ENCODE peak calls at places on chromosome 21, in four cellular contexts. One of them, this sample, is unnamed.

GRCh38 chr21:27320868-27321267 is 354.0 kb upstream of the ADAMTS5 start:
- DNase-seq in Caki2: no peak
- DNase-seq in GDM1: no peak
- DNase-seq in iris pigment epithelial cell: no peak
- DNase-seq in this sample: peak; percentile 9

GRCh38 chr21:42258150-42258884 is 39.4 kb downstream of the ABCG1 start:
- DNase-seq in iris pigment epithelial cell: peak; percentile 47
- DNase-seq in GDM1: peak; percentile 63
- DNase-seq in Caki2: peak; percentile 34
- DNase-seq in this sample: peak; percentile 19

GRCh38 chr21:44065428-44065827 is 41.8 kb upstream of the PWP2 start:
- DNase-seq in Caki2: no peak
- DNase-seq in GDM1: peak; percentile 35
- DNase-seq in iris pigment epithelial cell: peak; percentile 85
- DNase-seq in this sample: no peak

GRCh38 chr21:15441999-15442398 is 287.8 kb upstream of the USP25 start:
- DNase-seq in Caki2: no peak
- DNase-seq in GDM1: no peak
- DNase-seq in iris pigment epithelial cell: no peak
- DNase-seq in this sample: no peak

GRCh38 chr21:42466700-42467612 is 29.1 kb downstream of the RSPH1 start:
- DNase-seq in GDM1: peak; percentile 23
- DNase-seq in iris pigment epithelial cell: peak; percentile 16
- DNase-seq in Caki2: peak; percentile 84
- DNase-seq in this sample: no peak

GRCh38 chr21:42681296-42682206 is 28.1 kb downstream of the PDE9A start:
- DNase-seq in Caki2: no peak
- DNase-seq in iris pigment epithelial cell: no peak
- DNase-seq in GDM1: no peak
- DNase-seq in this sample: no peak

GRCh38 chr21:21897275-21897883 is 899.2 kb downstream of the NCAM2 start:
- DNase-seq in Caki2: no peak
- DNase-seq in iris pigment epithelial cell: peak; percentile 6
- DNase-seq in GDM1: no peak
- DNase-seq in this sample: no peak

GRCh38 chr21:29193907-29194306 is 63.5 kb downstream of the MAP3K7CL start:
- DNase-seq in GDM1: no peak
- DNase-seq in Caki2: no peak
- DNase-seq in iris pigment epithelial cell: peak; percentile 62
- DNase-seq in this sample: no peak

GRCh38 chr21:17921579-17922530 is 102.7 kb upstream of the C21orf91 start:
- DNase-seq in iris pigment epithelial cell: peak; percentile 62
- DNase-seq in GDM1: no peak
- DNase-seq in Caki2: no peak
- DNase-seq in this sample: peak; percentile 38

GRCh38 chr21:46213620-46214286 is 14.8 kb downstream of the LSS start:
- DNase-seq in iris pigment epithelial cell: no peak
- DNase-seq in GDM1: no peak
- DNase-seq in Caki2: no peak
- DNase-seq in this sample: no peak

GRCh38 chr21:45741691-45742090 is 98.2 kb downstream of the PCBP3 start:
- DNase-seq in GDM1: no peak
- DNase-seq in Caki2: no peak
- DNase-seq in iris pigment epithelial cell: peak; percentile 11
- DNase-seq in this sample: no peak

GRCh38 chr21:31180256-31181088 is 142.2 kb upstream of the KRTAP19-8 start:
- DNase-seq in GDM1: no peak
- DNase-seq in Caki2: no peak
- DNase-seq in iris pigment epithelial cell: peak; percentile 50
- DNase-seq in this sample: peak; percentile 39

GRCh38 chr21:43982489-43983078 is 29.5 kb upstream of the TRAPPC10 start:
- DNase-seq in GDM1: no peak
- DNase-seq in Caki2: no peak
- DNase-seq in iris pigment epithelial cell: no peak
- DNase-seq in this sample: no peak

GRCh38 chr21:44582055-44582454 is 1.7 kb upstream of the KRTAP10-5 start:
- DNase-seq in iris pigment epithelial cell: no peak
- DNase-seq in Caki2: no peak
- DNase-seq in GDM1: no peak
- DNase-seq in this sample: no peak

GRCh38 chr21:43953028-43953427 is 59.1 kb upstream of the TRAPPC10 start:
- DNase-seq in GDM1: no peak
- DNase-seq in Caki2: no peak
- DNase-seq in iris pigment epithelial cell: no peak
- DNase-seq in this sample: no peak

GRCh38 chr21:17673261-17674020 is 60.7 kb upstream of the BTG3 start:
- DNase-seq in Caki2: no peak
- DNase-seq in iris pigment epithelial cell: no peak
- DNase-seq in GDM1: no peak
- DNase-seq in this sample: peak; percentile 55

GRCh38 chr21:44275041-44275440 is 10.6 kb upstream of the AIRE start:
- DNase-seq in iris pigment epithelial cell: no peak
- DNase-seq in Caki2: no peak
- DNase-seq in GDM1: no peak
- DNase-seq in this sample: no peak

GRCh38 chr21:18549214-18549905 is 145.8 kb upstream of the TMPRSS15 start:
- DNase-seq in iris pigment epithelial cell: peak; percentile 1
- DNase-seq in GDM1: no peak
- DNase-seq in Caki2: no peak
- DNase-seq in this sample: no peak

GRCh38 chr21:42578761-42579415 is 65.2 kb downstream of the SLC37A1 start:
- DNase-seq in GDM1: no peak
- DNase-seq in iris pigment epithelial cell: no peak
- DNase-seq in Caki2: no peak
- DNase-seq in this sample: no peak

GRCh38 chr21:32717851-32718316 is 9.9 kb downstream of the SYNJ1 start:
- DNase-seq in iris pigment epithelial cell: peak; percentile 60
- DNase-seq in Caki2: peak; percentile 18
- DNase-seq in GDM1: no peak
- DNase-seq in this sample: peak; percentile 90

GRCh38 chr21:15557925-15558324 is 171.9 kb upstream of the USP25 start:
- DNase-seq in GDM1: no peak
- DNase-seq in Caki2: peak; percentile 88
- DNase-seq in iris pigment epithelial cell: no peak
- DNase-seq in this sample: no peak

GRCh38 chr21:26945916-26946315 is 21.0 kb downstream of the ADAMTS5 start:
- DNase-seq in GDM1: no peak
- DNase-seq in Caki2: no peak
- DNase-seq in iris pigment epithelial cell: no peak
- DNase-seq in this sample: no peak

GRCh38 chr21:42892582-42892930 is 553 bp upstream of the NDUFV3 start:
- DNase-seq in iris pigment epithelial cell: no peak
- DNase-seq in GDM1: no peak
- DNase-seq in Caki2: no peak
- DNase-seq in this sample: no peak

GRCh38 chr21:33993286-33994231 is 78.0 kb upstream of the ATP5PO start:
- DNase-seq in GDM1: peak; percentile 92
- DNase-seq in Caki2: no peak
- DNase-seq in iris pigment epithelial cell: no peak
- DNase-seq in this sample: no peak

GRCh38 chr21:44331650-44332306 is 7.4 kb downstream of the CFAP410 start:
- DNase-seq in iris pigment epithelial cell: peak; percentile 12
- DNase-seq in Caki2: no peak
- DNase-seq in GDM1: no peak
- DNase-seq in this sample: no peak

GRCh38 chr21:42288962-42289361 is 26.2 kb downstream of the TFF3 start:
- DNase-seq in iris pigment epithelial cell: no peak
- DNase-seq in Caki2: no peak
- DNase-seq in GDM1: no peak
- DNase-seq in this sample: no peak

GRCh38 chr21:45262616-45263015 is 25.1 kb downstream of the POFUT2 start:
- DNase-seq in iris pigment epithelial cell: no peak
- DNase-seq in Caki2: no peak
- DNase-seq in GDM1: no peak
- DNase-seq in this sample: peak; percentile 15

GRCh38 chr21:46065215-46065992 is 32.5 kb upstream of the COL6A2 start:
- DNase-seq in iris pigment epithelial cell: peak; percentile 29
- DNase-seq in Caki2: peak; percentile 68
- DNase-seq in GDM1: no peak
- DNase-seq in this sample: peak; percentile 54